ENCODE peak calls at places on chromosomes 16 and 17, in ten cellular contexts. K is NCI-H2171; J is AG10803; V is T-helper 2 cell; Q is effector memory CD4-positive, alpha-beta T cell; M is AG20443; R is GM23248; E is glomerular endothelial cell; Z is AG09309; S is stimulated activated CD8-positive, alpha-beta memory T cell treated with anti-CD3 and anti-CD28 coated beads, Interleukin-15, amount 100 ng/mL, for 1 hour. A is an unnamed sample.

GRCh38 chr17:41527076-41528023 is 758 bp downstream of the KRT19 start:
- DNase-seq in S (no peak), R (peak; percentile 19), Z (no peak), J (no peak), M (peak; percentile 55), V (no peak), K (peak; percentile 19), Q (no peak), E (no peak), A (no peak)

GRCh38 chr17:40538936-40539705 is 26.2 kb downstream of the CCR7 start:
- DNase-seq in Z (no peak), R (no peak), V (no peak), S (no peak), E (no peak), M (no peak), K (no peak), J (no peak), Q (no peak), A (no peak)

GRCh38 chr16:52383071-52383470 is 163.9 kb downstream of the TOX3 start:
- DNase-seq in E (no peak), Z (no peak), V (no peak), M (no peak), R (no peak), Q (no peak), J (no peak), K (no peak), S (no peak), A (no peak)

GRCh38 chr16:67068212-67068753 is 39.3 kb downstream of the CBFB start:
- DNase-seq in Z (no peak), M (no peak), R (peak; percentile 53), Q (no peak), E (no peak), K (no peak), S (no peak), J (no peak), V (no peak), A (no peak)

GRCh38 chr17:63701477-63702222 is 1.7 kb upstream of the LIMD2 start:
- DNase-seq in J (no peak), E (no peak), Z (no peak), Q (peak; percentile 66), R (no peak), V (peak; percentile 68), K (no peak), M (no peak), S (peak; percentile 50), A (peak; percentile 71)

GRCh38 chr16:70604407-70605283 is 41.7 kb upstream of the IL34 start:
- DNase-seq in Z (no peak), E (no peak), J (no peak), S (no peak), R (no peak), V (no peak), Q (no peak), M (no peak), K (no peak), A (no peak)

GRCh38 chr16:67015317-67015731 is 13.6 kb upstream of the CBFB start:
- DNase-seq in V (no peak), Z (no peak), J (no peak), E (no peak), S (no peak), K (no peak), Q (no peak), R (no peak), M (no peak), A (no peak)

GRCh38 chr17:27946521-27946920 is 53.4 kb upstream of the LYRM9 start:
- DNase-seq in M (no peak), V (no peak), E (no peak), Z (no peak), Q (no peak), S (no peak), R (no peak), K (no peak), J (no peak), A (no peak)

GRCh38 chr17:70074236-70074830 is 692 bp upstream of the KCNJ16 start:
- DNase-seq in K (no peak), J (no peak), M (no peak), Z (no peak), S (no peak), Q (no peak), R (no peak), V (no peak), E (no peak), A (no peak)

GRCh38 chr16:683396-684066 is 603 bp downstream of the JMJD8 start:
- DNase-seq in R (peak; percentile 40), J (no peak), S (no peak), Q (no peak), Z (no peak), E (no peak), M (no peak), K (no peak), V (no peak), A (no peak)

GRCh38 chr16:87926246-87927194 is 9.8 kb downstream of the CA5A start:
- DNase-seq in K (peak; percentile 33), V (no peak), R (no peak), Q (no peak), Z (no peak), E (no peak), S (no peak), M (no peak), J (no peak), A (no peak)

GRCh38 chr17:3583456-3583855 is 25.8 kb downstream of the TRPV1 start:
- DNase-seq in R (no peak), Z (no peak), E (no peak), K (no peak), Q (no peak), V (no peak), S (no peak), J (no peak), M (no peak), A (no peak)

GRCh38 chr16:1318268-1318545 is 8.8 kb downstream of the UBE2I start:
- DNase-seq in R (no peak), V (no peak), S (no peak), J (no peak), E (no peak), M (no peak), Z (no peak), Q (no peak), K (no peak), A (no peak)

A was measured in T follicular helper cell.